ENCODE peak calls at places on chromosomes 16 and 17, in five cellular contexts. A is cardiac fibroblast; Y is CD8-positive, alpha-beta T cell; R is aorta; I is cardiac muscle cell. N is an unnamed sample.

GRCh38 chr16:66924527-66925321 is 611 bp downstream of the RRAD start:
- DNase-seq in Y (peak; percentile 38), I (peak; percentile 83), R (no peak), A (no peak), N (peak; percentile 75)

GRCh38 chr16:55261301-55261700 is 62.7 kb upstream of the IRX6 start:
- DNase-seq in R (no peak), I (no peak), A (no peak), Y (no peak), N (no peak)

GRCh38 chr17:38538906-38539305 is 66.8 kb downstream of the SRCIN1 start:
- DNase-seq in Y (no peak), A (no peak), I (no peak), R (no peak), N (no peak)

GRCh38 chr17:75182319-75182568 is 515 bp downstream of the SUMO2 start:
- DNase-seq in I (no peak), A (no peak), Y (no peak), R (no peak), N (peak; percentile 60)

GRCh38 chr16:86222541-86222940 is 287.8 kb upstream of the FOXF1 start:
- DNase-seq in Y (no peak), R (no peak), I (no peak), A (peak; percentile 40), N (no peak)

GRCh38 chr16:68074850-68075249 is 10.3 kb upstream of the NFATC3 start:
- DNase-seq in Y (peak; percentile 59), R (peak; percentile 52), A (no peak), I (no peak), N (no peak)

GRCh38 chr17:47694818-47695663 is 1.1 kb downstream of the TBKBP1 start:
- DNase-seq in Y (no peak), I (peak; percentile 56), A (peak; percentile 49), R (peak; percentile 84), N (peak; percentile 87)

GRCh38 chr17:77959216-77959925 is 868 bp downstream of the TNRC6C start:
- DNase-seq in R (no peak), I (peak; percentile 44), A (peak; percentile 8), Y (peak; percentile 35), N (peak; percentile 39)

GRCh38 chr16:56689171-56689570 is 6.9 kb downstream of the MT1X start:
- DNase-seq in R (no peak), A (peak; percentile 6), Y (no peak), I (no peak), N (no peak)

GRCh38 chr17:56262854-56263253 is 109.6 kb downstream of the ANKFN1 start:
- DNase-seq in A (no peak), R (no peak), I (no peak), Y (no peak), N (no peak)

GRCh38 chr17:79878346-79878745 is 39.1 kb upstream of the CBX4 start:
- DNase-seq in I (no peak), Y (no peak), A (no peak), R (no peak), N (no peak)

GRCh38 chr16:66512589-66513404 is 37.1 kb downstream of the TK2 start:
- DNase-seq in I (no peak), R (peak; percentile 72), Y (no peak), A (peak; percentile 79), N (no peak)

GRCh38 chr17:10699861-10700260 is 2.5 kb downstream of the ADPRM start:
- DNase-seq in Y (no peak), A (peak; percentile 20), R (no peak), I (no peak), N (no peak)

GRCh38 chr17:76145231-76146052 is 4.4 kb upstream of the FOXJ1 start:
- DNase-seq in I (peak; percentile 49), Y (peak; percentile 56), R (peak; percentile 49), A (no peak), N (no peak)

GRCh38 chr17:17822189-17822978 is 14.4 kb downstream of the SREBF1 start:
- DNase-seq in Y (no peak), I (no peak), A (peak; percentile 91), R (peak; percentile 85), N (peak; percentile 83)

GRCh38 chr16:760498-761343 is at the start of gene MSLN:
- DNase-seq in A (no peak), Y (no peak), I (no peak), R (no peak), N (no peak)
- H3K4me3 ChIP-seq in A (no peak within 1 kb of the TSS), Y (no peak within 1 kb of the TSS), I (no peak within 1 kb of the TSS), R (no peak within 1 kb of the TSS), N (no peak within 1 kb of the TSS)

DNA sequence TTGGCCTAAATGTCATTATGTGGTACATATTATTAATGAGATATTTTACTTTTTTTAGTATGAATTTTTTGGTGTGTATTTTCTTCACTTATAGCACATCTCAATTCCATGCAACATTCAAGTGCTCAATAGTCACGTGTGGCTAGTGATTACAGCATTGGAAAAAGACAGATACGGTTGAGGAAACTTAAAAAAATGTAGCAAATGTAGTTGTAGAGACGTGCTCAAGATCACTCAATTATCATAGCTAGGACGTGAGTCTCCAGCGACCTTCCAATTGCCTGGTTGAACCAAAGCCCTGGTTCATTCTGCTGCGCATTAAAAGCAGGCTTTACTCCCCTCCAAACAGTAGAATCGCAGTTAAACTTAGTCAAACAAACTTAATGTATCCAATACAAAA is 1.2 kb upstream of the LIG3 start:
- DNase-seq in I (no peak), A (no peak), Y (no peak), R (no peak), N (no peak)
- H3K4me3 ChIP-seq in I (no peak overlapping the region), A (no peak overlapping the region), Y (no peak overlapping the region), R (no peak overlapping the region), N (no peak overlapping the region)

DNA sequence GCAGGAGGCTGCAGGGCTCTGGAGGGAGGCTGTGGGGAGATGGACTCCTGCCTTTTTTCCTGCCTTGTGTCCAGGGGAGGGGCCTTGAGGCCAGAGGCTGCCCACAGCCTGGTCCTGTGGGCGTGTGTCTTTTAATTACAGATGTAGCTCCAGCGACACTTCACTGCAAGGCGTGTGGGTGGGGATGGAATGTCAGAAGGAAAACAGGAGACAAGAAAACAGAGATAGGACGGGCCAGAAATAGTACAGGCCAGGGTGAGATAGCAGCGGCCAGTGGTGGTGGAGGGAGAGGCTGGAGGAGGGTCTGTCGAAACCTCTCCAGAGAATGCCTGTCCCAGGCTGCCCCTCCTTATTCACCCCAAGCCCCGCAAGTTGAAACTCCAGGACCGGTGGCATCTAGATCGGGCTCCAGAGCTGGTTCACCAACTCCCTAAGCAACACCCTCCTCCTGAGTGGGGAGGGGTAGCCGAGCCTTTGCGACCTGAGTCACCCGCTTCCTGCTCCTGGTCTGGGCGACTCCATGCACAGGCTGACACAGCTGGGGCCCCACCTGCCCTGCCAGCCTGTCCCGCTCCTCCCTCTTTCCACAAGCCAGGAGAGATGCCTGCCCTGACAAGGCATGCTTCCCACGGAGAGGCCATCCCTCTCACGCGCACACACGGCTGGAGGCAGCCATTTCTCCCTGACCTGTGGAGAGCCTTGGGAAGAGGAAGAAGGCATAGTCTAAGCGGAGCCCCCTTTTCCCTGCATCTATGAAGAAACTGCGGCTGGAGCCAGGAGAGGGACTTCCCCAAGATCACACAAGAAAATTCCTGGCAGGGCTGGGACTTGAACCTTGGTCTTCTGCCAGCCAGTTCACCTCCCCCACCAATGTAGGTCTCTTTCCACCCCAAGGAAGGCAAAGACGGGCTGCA is 6.6 kb upstream of the JUP start:
- DNase-seq in I (peak; percentile 95), Y (no peak), R (peak; percentile 63), A (peak; percentile 49), N (peak; percentile 75)
- H3K4me3 ChIP-seq in I (peak overlapping the region; percentile 20), Y (no peak overlapping the region), R (no peak overlapping the region), A (no peak overlapping the region), N (peak overlapping the region; percentile 32)

GRCh38 chr17:30922235-30922993 is 669 bp downstream of the ADAP2 start:
- DNase-seq in A (no peak), I (peak; percentile 3), R (peak; percentile 64), Y (no peak), N (no peak)

GRCh38 chr17:30920282-30920681 is 1.5 kb upstream of the ADAP2 start:
- DNase-seq in R (no peak), A (peak; percentile 45), Y (no peak), I (peak; percentile 22), N (peak; percentile 66)

GRCh38 chr17:30920683-30921543 is 832 bp upstream of the ADAP2 start:
- DNase-seq in A (no peak), I (no peak), Y (no peak), R (no peak), N (no peak)

GRCh38 chr17:30924341-30924740 is 2.6 kb downstream of the ADAP2 start:
- DNase-seq in Y (no peak), A (no peak), I (no peak), R (no peak), N (no peak)

DNA sequence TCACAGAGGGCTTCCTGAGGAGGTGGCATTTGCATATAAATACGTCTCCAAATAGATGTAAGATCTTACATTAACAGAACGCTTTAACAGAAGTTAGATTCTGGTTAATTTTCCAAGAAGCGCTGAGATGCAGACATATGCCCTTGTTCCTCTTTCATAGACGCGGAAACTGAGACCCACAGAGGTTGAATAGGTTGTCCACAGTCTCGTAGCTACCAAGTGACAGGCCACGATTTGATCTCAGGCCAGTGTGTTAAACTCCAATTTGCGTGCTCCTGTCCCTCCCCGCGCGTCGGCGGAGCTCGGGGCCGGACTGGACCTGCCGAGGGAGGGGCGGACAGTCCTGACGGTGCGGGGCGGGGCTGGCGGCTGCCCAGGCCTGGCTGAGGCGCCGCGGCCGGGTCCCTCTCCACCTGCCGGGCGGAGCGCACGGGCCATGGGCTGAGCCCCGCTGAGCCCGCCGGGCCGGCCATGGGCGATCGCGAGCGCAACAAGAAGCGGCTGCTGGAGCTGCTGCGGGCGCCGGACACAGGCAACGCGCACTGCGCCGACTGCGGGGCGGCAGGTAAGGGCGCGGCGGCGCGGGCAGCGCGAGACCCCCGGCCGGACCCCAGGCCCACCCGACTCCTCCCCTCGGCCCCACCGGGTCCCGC is at the start of gene ADAP2:
- DNase-seq in I (peak; percentile 65), Y (no peak), A (no peak), R (peak; percentile 85), N (peak; percentile 87)
- H3K4me3 ChIP-seq in I (peak within 1 kb of the TSS; percentile 45), Y (no peak within 1 kb of the TSS), A (peak within 1 kb of the TSS; percentile 30), R (peak within 1 kb of the TSS; percentile 22), N (peak within 1 kb of the TSS; percentile 75)